ENCODE peak calls at places on chromosomes 7 and 10, in four cellular contexts. F is hepatocyte, C is WERI-Rb-1, D is tibial nerve. S is an unnamed sample.

GRCh38 chr7:91239171-91239604 is 25.0 kb upstream of the FZD1 start:
- DNase-seq in F (no peak), C (no peak), D (peak; percentile 15), S (no peak)

GRCh38 chr10:71548494-71548846 is 151.8 kb downstream of the CDH23 start:
- DNase-seq in F (peak; percentile 46), D (no peak), C (no peak), S (no peak)

GRCh38 chr7:90474284-90475210 is 5.1 kb downstream of the PTTG1IP2 start:
- DNase-seq in C (no peak), D (no peak), F (no peak), S (no peak)

GRCh38 chr10:111081595-111081994 is 4.8 kb downstream of the ADRA2A start:
- DNase-seq in F (no peak), C (no peak), D (no peak), S (no peak)

GRCh38 chr7:155825346-155825745 is 13.1 kb upstream of the SHH start:
- DNase-seq in C (no peak), F (no peak), D (no peak), S (no peak)

GRCh38 chr10:119346063-119346835 is 138.9 kb downstream of the GRK5 start:
- DNase-seq in D (no peak), F (no peak), C (peak; percentile 76), S (no peak)

GRCh38 chr10:7488418-7488829 is 77.6 kb upstream of the SFMBT2 start:
- DNase-seq in C (no peak), F (peak; percentile 80), D (peak; percentile 41), S (no peak)

GRCh38 chr10:84534168-84534567 is 205.8 kb downstream of the CCSER2 start:
- DNase-seq in D (no peak), F (no peak), C (peak; percentile 27), S (no peak)

GRCh38 chr10:119542990-119543813 is 683 bp upstream of the RGS10 start:
- DNase-seq in D (peak; percentile 50), F (peak; percentile 50), C (peak; percentile 76), S (no peak)

GRCh38 chr10:101889256-101890210 is 45.9 kb upstream of the KCNIP2 start:
- DNase-seq in D (peak; percentile 70), F (peak; percentile 85), C (peak; percentile 87), S (peak; percentile 16)

GRCh38 chr7:36037121-36037662 is 115.9 kb upstream of the EEPD1 start:
- DNase-seq in F (peak; percentile 83), D (peak; percentile 48), C (no peak), S (no peak)

GRCh38 chr10:71255817-71256660 is 43.7 kb downstream of the UNC5B start:
- DNase-seq in D (no peak), C (no peak), F (peak; percentile 50), S (no peak)

GRCh38 chr7:102146122-102146521 is 140.5 kb upstream of the SH2B2 start:
- DNase-seq in F (no peak), D (no peak), C (no peak), S (no peak)

GRCh38 chr10:132429281-132430230 is 32.6 kb downstream of the PWWP2B start:
- DNase-seq in C (no peak), F (no peak), D (no peak), S (no peak)

GRCh38 chr7:30841025-30841735 is 70.0 kb downstream of the MINDY4 start:
- DNase-seq in C (no peak), F (no peak), D (no peak), S (no peak)

GRCh38 chr7:111312966-111313365 is 222.0 kb downstream of the LRRN3 start:
- DNase-seq in D (no peak), C (no peak), F (peak; percentile 4), S (no peak)

GRCh38 chr7:132730126-132730525 is 153.9 kb upstream of the PLXNA4 start:
- DNase-seq in D (no peak), C (no peak), F (no peak), S (no peak)

GRCh38 chr10:16944081-16944922 is 127.1 kb upstream of the RSU1 start:
- DNase-seq in C (no peak), F (peak; percentile 38), D (no peak), S (no peak)

GRCh38 chr10:53006663-53007610 is 234.4 kb upstream of the MBL2 start:
- DNase-seq in C (no peak), F (peak; percentile 29), D (no peak), S (no peak)

GRCh38 chr10:61136151-61136550 is 192.2 kb upstream of the RHOBTB1 start:
- DNase-seq in D (no peak), C (no peak), F (no peak), S (no peak)

GRCh38 chr10:132965411-132966057 is 23.2 kb upstream of the CFAP46 start:
- DNase-seq in F (no peak), C (no peak), D (no peak), S (no peak)

GRCh38 chr7:88927-89921 is 103.1 kb upstream of the FAM20C start:
- DNase-seq in C (no peak), F (peak; percentile 66), D (peak; percentile 41), S (no peak)

GRCh38 chr10:34454590-34455289 is 360.4 kb downstream of the PARD3 start:
- DNase-seq in C (no peak), F (no peak), D (no peak), S (no peak)

GRCh38 chr7:19488056-19488455 is 220.8 kb downstream of the POLR1F start:
- DNase-seq in D (no peak), F (no peak), C (no peak), S (no peak)

GRCh38 chr7:120857558-120858298 is at the start of gene TSPAN12:
- DNase-seq in D (peak; percentile 48), F (peak; percentile 91), C (peak; percentile 89), S (no peak)

GRCh38 chr7:30634634-30635201 is 40.0 kb downstream of the GARS1 start:
- DNase-seq in F (no peak), C (no peak), D (no peak), S (no peak)

GRCh38 chr7:18927134-18927533 is 190.3 kb downstream of the TWIST1 start:
- DNase-seq in F (no peak), C (no peak), D (no peak), S (no peak)

GRCh38 chr7:83413425-83413824 is 235.5 kb downstream of the SEMA3E start:
- DNase-seq in C (no peak), D (no peak), F (no peak), S (no peak)

GRCh38 chr7:82249979-82250378 is 193.6 kb downstream of the CACNA2D1 start:
- DNase-seq in F (no peak), D (no peak), C (no peak), S (no peak)

GRCh38 chr7:82244947-82245346 is 198.6 kb downstream of the CACNA2D1 start:
- DNase-seq in C (no peak), D (no peak), F (no peak), S (no peak)

GRCh38 chr7:82250598-82250997 is 193.0 kb downstream of the CACNA2D1 start:
- DNase-seq in D (no peak), C (no peak), F (no peak), S (no peak)

GRCh38 chr7:82247814-82248433 is 195.7 kb downstream of the CACNA2D1 start:
- DNase-seq in F (no peak), D (no peak), C (no peak), S (no peak)
- TF ChIP-seq CTCF in F (peak; percentile 34), D (no peak), C (peak; percentile 40), S (peak; percentile 17)

GRCh38 chr7:158061884-158062656 is 525.6 kb downstream of the PTPRN2 start:
- DNase-seq in C (no peak), D (no peak), F (no peak), S (no peak)
- H3K9me3 ChIP-seq in C (no peaks in the 10 kb centered on the region), D (no peaks in the 10 kb centered on the region), F (no peaks in the 10 kb centered on the region), S (no peaks in the 10 kb centered on the region)

GRCh38 chr7:64180989-64181388 is 26.0 kb upstream of the ZNF735 start:
- DNase-seq in D (no peak), F (no peak), C (peak; percentile 28), S (no peak)
- TF ChIP-seq CTCF in D (peak; percentile 5), F (no peak), C (peak; percentile 51), S (no peak)

DNA sequence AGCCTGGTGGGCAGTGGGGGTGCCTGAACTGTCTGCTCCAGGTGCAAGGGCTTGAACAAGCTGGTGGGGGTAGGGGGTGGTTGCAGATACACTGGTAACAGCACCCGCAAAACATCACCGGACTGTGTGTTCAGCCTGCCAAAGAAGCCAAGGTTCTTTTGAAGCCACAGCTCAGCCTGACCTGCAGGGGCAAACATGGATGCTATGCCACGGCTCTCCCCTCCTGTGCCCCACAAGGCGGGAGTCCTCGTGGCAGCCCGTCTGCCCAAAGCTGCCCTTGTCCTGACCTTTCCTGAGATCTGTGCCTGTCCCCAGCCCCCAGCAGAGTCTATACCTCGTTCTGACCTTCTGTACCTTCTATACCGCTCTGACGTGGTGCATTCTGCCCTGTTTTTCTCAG is 285.7 kb downstream of the GLRX3 start:
- DNase-seq in D (no peak), F (no peak), C (no peak), S (no peak)
- H3K9me3 ChIP-seq in D (no peaks in the 10 kb centered on the region), F (no peaks in the 10 kb centered on the region), C (no peaks in the 10 kb centered on the region), S (no peaks in the 10 kb centered on the region)

DNA sequence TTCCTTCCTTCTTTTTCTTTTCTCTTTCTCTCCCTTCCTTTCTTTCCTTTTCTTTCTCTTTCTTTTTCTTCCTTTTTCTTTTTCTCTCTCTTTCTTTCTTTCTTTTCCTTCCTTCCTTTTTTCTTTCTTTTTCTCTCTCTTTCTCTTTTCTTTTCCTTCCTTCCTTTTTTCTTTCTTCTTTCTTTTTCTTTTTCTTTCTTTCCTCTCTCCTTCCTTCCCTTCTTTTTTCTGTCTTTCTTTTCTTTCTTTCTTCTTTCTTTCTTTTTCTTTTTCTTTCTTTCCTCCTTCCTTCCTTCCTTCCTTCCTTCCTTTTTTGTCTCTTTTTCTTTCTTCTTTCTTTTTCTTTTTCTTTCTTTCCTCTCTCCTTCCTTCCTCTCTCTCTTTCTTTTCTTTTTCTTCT is 136.8 kb downstream of the PTN start:
- DNase-seq in D (no peak), C (no peak), F (no peak), S (no peak)
- TF ChIP-seq CTCF in D (no peak), C (no peak), F (no peak), S (no peak)

DNA sequence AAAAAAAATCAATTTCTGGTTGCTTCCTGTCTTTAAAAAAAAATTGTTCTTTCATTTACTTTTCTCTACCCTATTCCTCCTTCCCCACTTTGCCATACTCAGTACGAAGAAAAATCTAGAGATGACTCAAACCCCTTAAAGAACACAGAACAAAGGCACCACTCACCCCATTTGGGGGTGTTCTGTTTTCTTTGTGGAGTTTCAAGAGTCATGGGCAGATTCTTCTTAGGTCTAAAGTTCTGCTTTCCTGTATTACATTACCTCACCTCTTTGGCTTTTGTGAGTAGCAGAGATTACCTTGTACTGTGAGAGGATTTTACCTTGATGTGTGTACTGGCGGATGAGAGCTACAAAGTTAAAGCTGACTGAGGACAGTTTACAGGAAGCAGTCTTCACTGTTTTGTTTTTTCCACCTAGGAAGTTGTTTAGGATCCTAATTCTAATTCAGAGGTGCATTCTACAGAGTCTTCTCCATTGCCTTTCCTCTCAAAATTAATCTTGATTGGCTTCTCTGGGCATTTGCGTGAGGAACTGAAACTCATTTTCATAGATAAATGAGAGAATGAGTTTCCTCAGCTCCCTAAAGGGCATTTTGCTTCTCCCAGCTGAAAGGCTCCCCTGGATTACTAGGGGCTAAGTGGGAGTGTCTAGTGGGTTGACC is 20.7 kb downstream of the AVL9 start:
- DNase-seq in D (no peak), F (peak; percentile 38), C (no peak), S (no peak)
- H3K9me3 ChIP-seq in D (no peaks in the 10 kb centered on the region), F (peaks cover 8% of the 10 kb centered on the region), C (peaks cover 16% of the 10 kb centered on the region), S (no peaks in the 10 kb centered on the region)